ENCODE peak calls at places on chromosomes 7 and 10, in nine cellular contexts. E is fibroblast of villous mesenchyme, U is fibroblast of lung, V is psoas muscle, O is right atrium auricular region, G is skeletal muscle cell, J is neural progenitor cell, K is BE2C, I is fibroblast of mammary gland. C is an unnamed sample.
A peak's percentile ranks its signal among the peaks of the same experiment; 100 is the strongest.

GRCh38 chr7:44977304-44977858 is 1.4 kb downstream of the MYO1G start:
- DNase-seq in E (no peak), O (no peak), V (no peak), G (no peak), U (no peak), K (no peak), J (no peak), I (no peak), C (no peak)

GRCh38 chr7:37031571-37032257 is 307.4 kb upstream of the AOAH start:
- DNase-seq in I (peak; percentile 99), K (peak; percentile 34), J (peak; percentile 54), O (peak; percentile 95), V (peak; percentile 61), E (peak; percentile 98), G (peak; percentile 98), U (peak; percentile 100), C (peak; percentile 99)

GRCh38 chr10:86684305-86684704 is 16.0 kb downstream of the LDB3 start:
- DNase-seq in I (no peak), G (no peak), U (peak; percentile 15), E (peak; percentile 7), V (peak; percentile 90), J (peak; percentile 63), O (no peak), K (peak; percentile 76), C (no peak)

GRCh38 chr7:56007167-56007652 is 42.8 kb downstream of the NIPSNAP2 start:
- DNase-seq in V (no peak), O (no peak), U (no peak), G (no peak), I (no peak), K (no peak), E (peak; percentile 87), J (no peak), C (peak; percentile 24)

GRCh38 chr7:112546723-112547513 is 66.1 kb downstream of the LSMEM1 start:
- DNase-seq in U (no peak), K (peak; percentile 74), E (peak; percentile 6), V (no peak), O (no peak), G (no peak), J (peak; percentile 60), I (peak; percentile 12), C (no peak)

GRCh38 chr10:86918022-86918471 is 39.4 kb downstream of the MMRN2 start:
- DNase-seq in U (peak; percentile 68), G (no peak), K (no peak), V (no peak), E (peak; percentile 64), J (no peak), I (peak; percentile 59), O (no peak), C (no peak)

GRCh38 chr7:23680417-23681405 is 712 bp downstream of the FAM221A start:
- DNase-seq in E (peak; percentile 17), I (peak; percentile 63), O (peak; percentile 72), V (peak; percentile 70), U (peak; percentile 60), G (no peak), K (no peak), J (peak; percentile 89), C (no peak)

GRCh38 chr10:117204316-117204715 is 7.0 kb downstream of the KCNK18 start:
- DNase-seq in I (no peak), G (no peak), K (no peak), U (no peak), V (no peak), J (no peak), E (no peak), O (no peak), C (no peak)

GRCh38 chr7:75879771-75880184 is 944 bp downstream of the RHBDD2 start:
- DNase-seq in K (no peak), U (peak; percentile 83), V (no peak), O (no peak), E (peak; percentile 88), J (peak; percentile 29), G (no peak), I (peak; percentile 38), C (no peak)

GRCh38 chr10:80855348-80855971 is 317.8 kb downstream of the SH2D4B start:
- DNase-seq in G (no peak), K (peak; percentile 19), J (peak; percentile 70), U (no peak), E (no peak), I (no peak), O (no peak), V (no peak), C (no peak)

GRCh38 chr10:20975236-20975635 is 78.1 kb upstream of the NEBL start:
- DNase-seq in K (no peak), E (no peak), O (no peak), I (no peak), G (no peak), J (no peak), U (no peak), V (no peak), C (no peak)

GRCh38 chr7:26485421-26486019 is 193.9 kb downstream of the SNX10 start:
- DNase-seq in V (no peak), G (no peak), K (no peak), O (no peak), I (no peak), U (no peak), J (no peak), E (peak; percentile 18), C (no peak)

GRCh38 chr10:35691522-35692236 is 49.6 kb upstream of the FZD8 start:
- DNase-seq in U (no peak), G (no peak), J (peak; percentile 56), I (no peak), E (no peak), V (no peak), O (no peak), K (no peak), C (no peak)

GRCh38 chr7:130397472-130397871 is 17.2 kb downstream of the CPA1 start:
- DNase-seq in U (no peak), G (no peak), J (no peak), O (no peak), V (no peak), I (no peak), K (no peak), E (no peak), C (no peak)

GRCh38 chr10:113594673-113595072 is 41.8 kb downstream of the HABP2 start:
- DNase-seq in J (peak; percentile 47), I (no peak), G (no peak), E (no peak), V (no peak), K (no peak), U (no peak), O (no peak), C (no peak)

GRCh38 chr10:79019961-79020491 is 48.7 kb upstream of the ZMIZ1 start:
- DNase-seq in G (peak; percentile 25), U (no peak), V (peak; percentile 77), O (peak; percentile 92), K (peak; percentile 62), J (no peak), E (peak; percentile 94), I (peak; percentile 53), C (no peak)

GRCh38 chr10:73591935-73592699 is 975 bp upstream of the USP54 start:
- DNase-seq in I (no peak), U (peak; percentile 60), V (no peak), E (peak; percentile 62), O (peak; percentile 65), G (no peak), J (peak; percentile 57), K (peak; percentile 63), C (no peak)

GRCh38 chr7:83782628-83783027 is 133.7 kb upstream of the SEMA3E start:
- DNase-seq in U (peak; percentile 17), J (no peak), G (peak; percentile 28), E (no peak), K (no peak), I (peak; percentile 42), O (no peak), V (no peak), C (no peak)

DNA sequence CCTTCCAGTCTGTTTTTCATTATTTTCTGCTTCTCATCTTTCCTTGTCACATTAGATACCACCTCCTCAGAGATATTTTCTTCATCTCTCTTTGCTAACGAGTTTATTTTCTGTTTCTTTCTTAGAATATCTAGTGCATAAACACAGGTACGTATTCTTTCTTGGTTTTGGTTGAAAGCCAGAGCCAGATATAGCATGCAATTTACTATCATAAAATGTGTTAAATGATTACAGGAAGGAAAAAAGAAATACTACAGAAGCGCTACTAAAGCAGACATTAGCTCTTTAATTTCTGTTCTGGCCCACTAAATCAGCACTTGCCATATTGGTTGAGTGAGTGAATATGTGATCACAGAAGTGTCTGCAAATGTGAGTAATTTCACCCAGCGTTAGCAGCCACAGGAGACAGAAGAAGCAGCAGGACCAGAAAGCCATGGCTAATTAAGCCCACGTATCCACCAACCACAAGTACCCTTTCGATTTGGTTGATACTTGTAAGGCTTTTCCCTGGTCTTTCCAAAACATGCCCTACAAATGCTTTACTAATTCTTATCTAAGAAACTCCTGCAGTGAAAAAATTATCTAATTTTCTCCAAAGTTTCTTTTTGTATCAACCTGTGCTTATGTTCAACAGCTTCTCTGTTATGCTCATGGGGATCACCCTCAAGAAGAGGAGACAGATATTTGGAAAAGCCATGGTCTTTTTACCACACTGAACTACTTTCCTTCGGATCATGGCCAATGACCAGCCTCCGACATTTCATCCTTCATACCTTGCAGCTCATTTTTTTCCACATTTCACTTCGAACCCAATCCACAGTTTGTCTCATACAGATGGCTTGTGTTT is 23.1 kb upstream of the MACC1 start:
- DNase-seq in I (no peak), K (no peak), G (no peak), V (no peak), E (no peak), O (no peak), U (peak; percentile 51), J (no peak), C (no peak)
- H3K4me3 ChIP-seq in I (no peak overlapping the region), K (no peak overlapping the region), G (no peak overlapping the region), V (no peak overlapping the region), E (no peak overlapping the region), O (no peak overlapping the region), U (no peak overlapping the region), J (no peak overlapping the region), C (no peak overlapping the region)

GRCh38 chr10:62647375-62648092 is 157.0 kb upstream of the ADO start:
- DNase-seq in J (no peak), K (no peak), O (no peak), G (no peak), E (no peak), V (no peak), U (no peak), I (no peak), C (no peak)
- H3K4me3 ChIP-seq in J (no peak overlapping the region), K (no peak overlapping the region), O (no peak overlapping the region), G (no peak overlapping the region), E (no peak overlapping the region), V (no peak overlapping the region), U (no peak overlapping the region), I (no peak overlapping the region), C (no peak overlapping the region)

DNA sequence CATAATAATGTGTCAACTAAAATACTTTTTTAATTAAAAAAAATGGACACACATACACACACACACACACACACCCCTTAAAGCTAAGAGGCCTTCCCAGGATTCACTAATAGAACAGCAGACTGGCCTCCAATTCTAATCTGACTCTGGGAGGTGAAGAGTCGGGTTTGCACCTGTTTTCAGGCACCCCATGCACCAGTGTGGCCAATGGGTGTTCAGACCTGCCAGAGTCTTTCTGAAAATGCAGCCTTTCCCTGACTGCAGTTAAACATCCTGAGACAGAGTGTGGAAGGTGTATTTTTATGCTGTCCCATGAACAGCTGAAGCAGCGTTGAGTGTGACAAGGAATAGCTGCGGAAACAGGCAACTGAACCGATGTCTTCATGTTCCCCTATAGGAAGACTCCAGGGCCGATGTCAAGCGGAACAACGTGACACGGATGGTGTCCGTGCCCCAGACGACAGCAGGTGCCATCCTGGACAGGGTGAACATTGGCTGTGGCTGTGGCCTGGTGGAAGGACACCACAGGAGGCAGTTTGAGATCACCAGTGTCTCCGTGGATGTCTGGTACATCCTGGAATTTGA is 74.6 kb upstream of the LYZL2 start:
- DNase-seq in O (no peak), I (no peak), J (no peak), K (no peak), U (no peak), E (no peak), V (no peak), G (no peak), C (no peak)
- H3K4me3 ChIP-seq in O (no peak overlapping the region), I (no peak overlapping the region), J (no peak overlapping the region), K (no peak overlapping the region), U (no peak overlapping the region), E (no peak overlapping the region), V (no peak overlapping the region), G (no peak overlapping the region), C (no peak overlapping the region)

GRCh38 chr10:48678041-48678440 is 6.6 kb upstream of the WDFY4 start:
- DNase-seq in O (no peak), I (no peak), E (no peak), V (no peak), G (no peak), K (no peak), U (no peak), J (no peak), C (no peak)
- H3K4me3 ChIP-seq in O (no peak overlapping the region), I (no peak overlapping the region), E (no peak overlapping the region), V (no peak overlapping the region), G (no peak overlapping the region), K (no peak overlapping the region), U (no peak overlapping the region), J (no peak overlapping the region), C (no peak overlapping the region)

C was measured in HFF-Myc.